ENCODE peak calls at places on chromosomes 11 and 22, in nine cellular contexts. L is iris pigment epithelial cell; V is uterus; F is coronary artery; Y is transverse colon; E is fibroblast of the aortic adventitia; X is left lobe of liver; P is stimulated activated CD4-positive, alpha-beta T cell treated with anti-CD3 and anti-CD28 coated beads, Interleukin-12 subunit alpha, Interleukin-12 subunit beta, amount 100 ng/mL, for 24 hours; M is WTC11. B is an unnamed sample.

GRCh38 chr11:94175545-94175944 is 46.9 kb downstream of the PANX1 start:
- DNase-seq in L (peak), V (no peak), F (no peak), Y (no peak), E (peak), X (no peak), P (no peak), M (no peak), B (no peak)

GRCh38 chr11:12089473-12089872 is 20.9 kb upstream of the MICAL2 start:
- DNase-seq in L (peak), V (no peak), F (no peak), Y (no peak), E (no peak), X (no peak), P (no peak), M (no peak), B (no peak)

GRCh38 chr22:40511604-40512003 is 124.9 kb downstream of the MRTFA start:
- DNase-seq in L (no peak), V (no peak), F (no peak), Y (no peak), E (peak), X (no peak), P (no peak), M (no peak), B (no peak)

GRCh38 chr22:22452211-22452610 is 56.3 kb downstream of the ZNF280B start:
- DNase-seq in L (no peak), V (no peak), F (no peak), Y (no peak), E (no peak), X (no peak), P (no peak), M (no peak), B (peak)

GRCh38 chr11:121406291-121406690 is 45.8 kb upstream of the SORL1 start:
- DNase-seq in L (no peak), V (no peak), F (no peak), Y (no peak), E (no peak), X (no peak), P (no peak), M (peak), B (no peak)

GRCh38 chr22:32545801-32546200 is 71.2 kb downstream of the FBXO7 start:
- DNase-seq in L (no peak), V (peak), F (no peak), Y (no peak), E (peak), X (no peak), P (no peak), M (no peak), B (no peak)

GRCh38 chr11:76801736-76802135 is 18.6 kb downstream of the TSKU start:
- DNase-seq in L (no peak), V (no peak), F (no peak), Y (no peak), E (no peak), X (no peak), P (no peak), M (no peak), B (no peak)

GRCh38 chr22:27692243-27692642 is 109.3 kb downstream of the MN1 start:
- DNase-seq in L (no peak), V (no peak), F (no peak), Y (no peak), E (peak), X (no peak), P (no peak), M (no peak), B (no peak)

GRCh38 chr11:15845261-15845660 is 511.1 kb downstream of the SOX6 start:
- DNase-seq in L (no peak), V (no peak), F (no peak), Y (no peak), E (no peak), X (no peak), P (no peak), M (peak), B (no peak)

GRCh38 chr11:4704054-4704789 is at the start of gene MMP26:
- DNase-seq in L (no peak), V (no peak), F (no peak), Y (no peak), E (no peak), X (no peak), P (no peak), M (peak), B (peak)

GRCh38 chr11:46281374-46281831 is 3.9 kb downstream of the CREB3L1 start:
- DNase-seq in L (peak), V (peak), F (no peak), Y (peak), E (peak), X (no peak), P (no peak), M (no peak), B (no peak)

GRCh38 chr11:105720096-105720495 is 110.2 kb downstream of the GRIA4 start:
- DNase-seq in L (no peak), V (no peak), F (no peak), Y (no peak), E (no peak), X (no peak), P (no peak), M (no peak), B (no peak)

GRCh38 chr11:46050065-46050464 is 71.2 kb downstream of the PHF21A start:
- DNase-seq in L (peak), V (peak), F (no peak), Y (peak), E (peak), X (no peak), P (no peak), M (no peak), B (no peak)

GRCh38 chr11:116881153-116881552 is 43.7 kb upstream of the APOA1 start:
- DNase-seq in L (no peak), V (no peak), F (no peak), Y (no peak), E (no peak), X (no peak), P (no peak), M (no peak), B (no peak)

GRCh38 chr11:70712471-70712870 is 314.1 kb downstream of the CTTN start:
- DNase-seq in L (no peak), V (no peak), F (no peak), Y (peak), E (peak), X (no peak), P (no peak), M (peak), B (no peak)